ENCODE peak calls at places on chromosomes 16 and 17, in seven cellular contexts. I, X, S, C, A, L and Z are unnamed samples.

GRCh38 chr16:8859913-8860881 is 8.6 kb downstream of the CARHSP1 start:
- DNase-seq in I (peak), X (no peak), S (peak), C (peak), A (peak), L (peak), Z (no peak)

GRCh38 chr16:68086336-68086821 is 1.2 kb downstream of the NFATC3 start:
- DNase-seq in I (no peak), X (no peak), S (no peak), C (peak), A (peak), L (peak), Z (no peak)

GRCh38 chr16:3643095-3643730 is 11.3 kb upstream of the DNASE1 start:
- DNase-seq in I (peak), X (no peak), S (no peak), C (no peak), A (no peak), L (no peak), Z (no peak)

GRCh38 chr17:17029938-17030337 is 12.3 kb upstream of the MPRIP start:
- DNase-seq in I (no peak), X (no peak), S (no peak), C (no peak), A (no peak), L (no peak), Z (no peak)

GRCh38 chr17:41796066-41796895 is 9.8 kb upstream of the JUP start:
- DNase-seq in I (no peak), X (no peak), S (no peak), C (no peak), A (no peak), L (no peak), Z (no peak)

GRCh38 chr16:50699345-50700159 is 6.1 kb downstream of the NOD2 start:
- DNase-seq in I (no peak), X (no peak), S (no peak), C (no peak), A (peak), L (peak), Z (no peak)

GRCh38 chr16:5850632-5851175 is 753.1 kb upstream of the EEF2KMT start:
- DNase-seq in I (no peak), X (no peak), S (no peak), C (no peak), A (no peak), L (no peak), Z (no peak)

GRCh38 chr16:86604436-86605220 is 26.3 kb downstream of the FOXL1 start:
- DNase-seq in I (no peak), X (no peak), S (no peak), C (no peak), A (no peak), L (no peak), Z (peak)

GRCh38 chr16:69522732-69523404 is 42.9 kb upstream of the NFAT5 start:
- DNase-seq in I (no peak), X (no peak), S (no peak), C (no peak), A (no peak), L (no peak), Z (no peak)

GRCh38 chr17:60525347-60525623 is 757 bp downstream of the APPBP2 start:
- DNase-seq in I (no peak), X (no peak), S (no peak), C (peak), A (peak), L (peak), Z (no peak)

GRCh38 chr16:15509593-15510520 is 75.5 kb downstream of the BMERB1 start:
- DNase-seq in I (no peak), X (no peak), S (no peak), C (peak), A (peak), L (peak), Z (no peak)

GRCh38 chr17:65055280-65055707 is 1.2 kb downstream of the GNA13 start:
- DNase-seq in I (no peak), X (no peak), S (no peak), C (no peak), A (no peak), L (no peak), Z (peak)

GRCh38 chr17:43825567-43825966 is 7.4 kb downstream of the MPP3 start:
- DNase-seq in I (no peak), X (no peak), S (no peak), C (no peak), A (no peak), L (no peak), Z (no peak)

GRCh38 chr16:75789237-75789636 is 62.9 kb upstream of the CPHXL start:
- DNase-seq in I (no peak), X (peak), S (no peak), C (peak), A (peak), L (peak), Z (no peak)

GRCh38 chr16:19429271-19429670 is 11.6 kb downstream of the TMC5 start:
- DNase-seq in I (no peak), X (no peak), S (no peak), C (no peak), A (no peak), L (no peak), Z (no peak)

GRCh38 chr16:3022208-3022696 is 1.5 kb downstream of the HCFC1R1 start:
- DNase-seq in I (peak), X (peak), S (peak), C (peak), A (peak), L (peak), Z (peak)

GRCh38 chr17:39527220-39527813 is 66.0 kb downstream of the CDK12 start:
- DNase-seq in I (no peak), X (no peak), S (no peak), C (peak), A (peak), L (peak), Z (no peak)
- TF ChIP-seq CTCF in I (peak), X (peak), S (peak), C (peak), A (peak), L (peak), Z (peak)

GRCh38 chr17:38917259-38917658 is 8.2 kb upstream of the LASP1NB start:
- DNase-seq in I (no peak), X (no peak), S (no peak), C (no peak), A (no peak), L (no peak), Z (no peak)
- TF ChIP-seq CTCF in I (no peak), X (peak), S (no peak), C (no peak), A (no peak), L (no peak), Z (no peak)

GRCh38 chr16:425082-425718 is at the start of gene RAB11FIP3:
- DNase-seq in I (peak), X (no peak), S (peak), C (peak), A (peak), L (peak), Z (peak)
- TF ChIP-seq CTCF in I (peak), X (peak), S (peak), C (peak), A (peak), L (no peak), Z (peak)

DNA sequence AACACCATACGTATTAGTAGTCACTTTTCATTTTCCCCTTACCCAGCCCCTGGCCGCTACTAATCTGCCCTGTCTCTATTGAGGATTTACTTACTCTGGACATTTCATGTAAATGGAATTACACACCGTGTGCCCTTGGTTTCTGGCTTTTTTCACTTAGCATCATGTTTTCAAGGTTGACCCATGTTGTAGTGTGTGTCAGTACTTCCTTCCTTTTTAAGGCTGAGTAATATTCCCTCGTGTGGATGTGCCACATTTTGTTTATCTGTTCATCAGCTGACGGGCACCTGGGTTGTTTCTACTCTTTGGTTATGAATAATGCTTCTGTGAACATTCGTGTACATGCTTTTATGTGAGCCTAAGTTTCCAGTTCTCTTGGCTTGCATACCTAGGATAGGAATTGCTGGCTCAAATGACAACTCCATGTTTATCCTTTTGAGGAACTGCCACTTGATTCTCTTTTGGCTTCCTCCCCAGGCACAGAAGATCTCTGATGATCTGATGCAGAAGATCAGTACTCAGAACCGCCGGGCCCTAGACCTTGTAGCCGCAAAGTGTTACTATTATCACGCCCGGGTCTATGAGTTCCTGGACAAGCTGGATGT is 7.7 kb downstream of the PSMD3 start:
- DNase-seq in I (no peak), X (no peak), S (no peak), C (no peak), A (no peak), L (no peak), Z (no peak)
- TF ChIP-seq CTCF in I (no peak), X (no peak), S (no peak), C (no peak), A (no peak), L (no peak), Z (no peak)